ENCODE peak calls at places on chromosomes 1 and 21, in six cellular contexts. K is CD8-positive, alpha-beta memory T cell; H is testis; V is psoas muscle; M is ACHN; N is foreskin fibroblast. Z is an unnamed sample.

GRCh38 chr21:37159053-37159776 is 86.2 kb downstream of the TTC3 start:
- DNase-seq in K (no peak), H (no peak), V (no peak), M (no peak), N (no peak), Z (no peak)

GRCh38 chr1:1136547-1137230 is 20.8 kb upstream of the C1orf159 start:
- DNase-seq in K (no peak), H (no peak), V (no peak), M (no peak), N (no peak), Z (no peak)

GRCh38 chr1:202164271-202165037 is 4.1 kb upstream of the PTPN7 start:
- DNase-seq in K (peak; percentile 73), H (peak; percentile 71), V (no peak), M (no peak), N (no peak), Z (no peak)

GRCh38 chr1:157488160-157488559 is 64.2 kb downstream of the FCRL5 start:
- DNase-seq in K (no peak), H (no peak), V (no peak), M (no peak), N (no peak), Z (no peak)

GRCh38 chr1:26291433-26291832 is 11.5 kb downstream of the SH3BGRL3 start:
- DNase-seq in K (no peak), H (no peak), V (peak; percentile 46), M (no peak), N (no peak), Z (no peak)

GRCh38 chr1:82226198-82226505 is 425.4 kb downstream of the ADGRL2 start:
- DNase-seq in K (no peak), H (no peak), V (no peak), M (no peak), N (no peak), Z (no peak)

GRCh38 chr1:21220815-21221214 is 44.1 kb upstream of the EIF4G3 start:
- DNase-seq in K (no peak), H (no peak), V (no peak), M (no peak), N (peak; percentile 70), Z (no peak)

GRCh38 chr1:116375884-116376733 is 3.1 kb downstream of the ATP1A1 start:
- DNase-seq in K (peak; percentile 9), H (peak; percentile 83), V (peak; percentile 94), M (peak; percentile 55), N (peak; percentile 79), Z (peak; percentile 58)

GRCh38 chr1:176826265-176826664 is 338.2 kb downstream of the ASTN1 start:
- DNase-seq in K (no peak), H (no peak), V (no peak), M (no peak), N (no peak), Z (no peak)

Z was measured in adrenal gland.